ENCODE peak calls at places on chromosomes 4 and X, in six cellular contexts. P is A549; I is AG09309; O is stimulated activated CD4-positive, alpha-beta T cell treated with anti-CD3 and anti-CD28 coated beads, TNF-alpha, amount 100 ng/mL, for 4 hours; C is A172; J is fibroblast of pulmonary artery. E is an unnamed sample.

GRCh38 chrX:47217121-47217851 is 1.2 kb upstream of the CDK16 start:
- DNase-seq in P (no peak), I (no peak), O (no peak), C (peak; percentile 70), J (peak; percentile 53), E (peak; percentile 64)

GRCh38 chr4:40915318-40916217 is 165.8 kb downstream of the NSUN7 start:
- DNase-seq in P (no peak), I (no peak), O (no peak), C (peak; percentile 15), J (no peak), E (no peak)

GRCh38 chrX:73863268-73863667 is 300.3 kb downstream of the CHIC1 start:
- DNase-seq in P (no peak), I (no peak), O (no peak), C (no peak), J (no peak), E (no peak)

GRCh38 chr4:105092768-105093167 is 53.9 kb upstream of the TET2 start:
- DNase-seq in P (no peak), I (no peak), O (no peak), C (no peak), J (peak; percentile 87), E (no peak)

GRCh38 chr4:153533387-153533786 is 67.2 kb downstream of the TMEM131L start:
- DNase-seq in P (no peak), I (no peak), O (no peak), C (no peak), J (no peak), E (no peak)

GRCh38 chr4:40940764-40941163 is 191.0 kb downstream of the NSUN7 start:
- DNase-seq in P (no peak), I (no peak), O (no peak), C (no peak), J (no peak), E (no peak)

GRCh38 chr4:7861440-7861881 is 78.2 kb downstream of the AFAP1 start:
- DNase-seq in P (peak; percentile 77), I (peak; percentile 98), O (no peak), C (peak; percentile 79), J (peak; percentile 96), E (peak; percentile 99)

GRCh38 chrX:45619290-45619689 is 418.6 kb upstream of the DIPK2B start:
- DNase-seq in P (no peak), I (peak; percentile 29), O (no peak), C (peak; percentile 10), J (peak; percentile 26), E (peak; percentile 50)

GRCh38 chr4:139099366-139099982 is 77.5 kb downstream of the ELF2 start:
- DNase-seq in P (peak; percentile 81), I (peak; percentile 58), O (peak; percentile 65), C (peak; percentile 46), J (peak; percentile 92), E (peak; percentile 90)

GRCh38 chr4:169952236-169953088 is 73.7 kb downstream of the MFAP3L start:
- DNase-seq in P (no peak), I (no peak), O (no peak), C (no peak), J (no peak), E (no peak)

GRCh38 chr4:167176723-167177367 is 57.4 kb downstream of the SPOCK3 start:
- DNase-seq in P (no peak), I (no peak), O (no peak), C (no peak), J (no peak), E (no peak)

GRCh38 chr4:168880087-168880675 is 129.9 kb downstream of the CBR4 start:
- DNase-seq in P (no peak), I (no peak), O (no peak), C (peak; percentile 57), J (no peak), E (no peak)

GRCh38 chr4:112523008-112523440 is 7.0 kb upstream of the NEUROG2 start:
- DNase-seq in P (peak; percentile 22), I (no peak), O (no peak), C (no peak), J (peak; percentile 34), E (peak; percentile 34)

GRCh38 chrX:314781-315595 is 3.6 kb downstream of the GTPBP6 start:
- DNase-seq in P (peak; percentile 54), I (no peak), O (no peak), C (no peak), J (peak; percentile 30), E (no peak)

GRCh38 chr4:106681381-106681921 is 312.9 kb upstream of the GIMD1 start:
- DNase-seq in P (no peak), I (no peak), O (no peak), C (no peak), J (no peak), E (no peak)

E was measured in fibroblast of the aortic adventitia.